ENCODE peak calls at places on chromosomes 2 and 18, in four cellular contexts. One of them, this sample, is unnamed.

GRCh38 chr2:45435316-45435715 is 175.8 kb downstream of the SRBD1 start:
- DNase-seq in GM10248: no peak
- DNase-seq in A549: peak; percentile 52
- DNase-seq in cardiac fibroblast: peak; percentile 34
- DNase-seq in this sample: no peak

GRCh38 chr2:37263839-37264238 is 32.4 kb downstream of the NDUFAF7 start:
- DNase-seq in GM10248: no peak
- DNase-seq in A549: no peak
- DNase-seq in cardiac fibroblast: no peak
- DNase-seq in this sample: no peak

GRCh38 chr2:54956392-54956722 is 93.9 kb downstream of the RTN4 start:
- DNase-seq in GM10248: no peak
- DNase-seq in A549: no peak
- DNase-seq in cardiac fibroblast: no peak
- DNase-seq in this sample: no peak

GRCh38 chr2:189222440-189222839 is 42.9 kb upstream of the COL5A2 start:
- DNase-seq in GM10248: no peak
- DNase-seq in A549: peak; percentile 90
- DNase-seq in cardiac fibroblast: peak; percentile 73
- DNase-seq in this sample: no peak

GRCh38 chr18:48050176-48050575 is 119.7 kb upstream of the SMAD2 start:
- DNase-seq in GM10248: no peak
- DNase-seq in A549: no peak
- DNase-seq in cardiac fibroblast: no peak
- DNase-seq in this sample: no peak

GRCh38 chr2:54750040-54750439 is 26.6 kb downstream of the EML6 start:
- DNase-seq in GM10248: no peak
- DNase-seq in A549: no peak
- DNase-seq in cardiac fibroblast: no peak
- DNase-seq in this sample: no peak

GRCh38 chr2:158969717-158970521 is 1.5 kb downstream of the TANC1 start:
- DNase-seq in GM10248: no peak
- DNase-seq in A549: peak; percentile 30
- DNase-seq in cardiac fibroblast: peak; percentile 46
- DNase-seq in this sample: peak; percentile 26

GRCh38 chr2:231190531-231191197 is 7.8 kb upstream of the ARMC9 start:
- DNase-seq in GM10248: no peak
- DNase-seq in A549: no peak
- DNase-seq in cardiac fibroblast: peak; percentile 71
- DNase-seq in this sample: no peak

GRCh38 chr2:70688427-70688826 is 79.6 kb downstream of the ADD2 start:
- DNase-seq in GM10248: no peak
- DNase-seq in A549: no peak
- DNase-seq in cardiac fibroblast: no peak
- DNase-seq in this sample: no peak

GRCh38 chr18:79933765-79934164 is 17.7 kb downstream of the SLC66A2 start:
- DNase-seq in GM10248: no peak
- DNase-seq in A549: no peak
- DNase-seq in cardiac fibroblast: peak; percentile 52
- DNase-seq in this sample: no peak

GRCh38 chr2:100173907-100174525 is 31.6 kb upstream of the AFF3 start:
- DNase-seq in GM10248: no peak
- DNase-seq in A549: no peak
- DNase-seq in cardiac fibroblast: no peak
- DNase-seq in this sample: no peak

GRCh38 chr18:21735452-21736015 is 5.1 kb upstream of the MIB1 start:
- DNase-seq in GM10248: no peak
- DNase-seq in A549: no peak
- DNase-seq in cardiac fibroblast: peak; percentile 58
- DNase-seq in this sample: no peak

GRCh38 chr2:207881902-207882301 is 112.2 kb upstream of the FZD5 start:
- DNase-seq in GM10248: no peak
- DNase-seq in A549: no peak
- DNase-seq in cardiac fibroblast: peak; percentile 45
- DNase-seq in this sample: no peak

GRCh38 chr2:68357608-68358337 is 7.3 kb upstream of the PLEK start:
- DNase-seq in GM10248: peak; percentile 60
- DNase-seq in A549: peak; percentile 67
- DNase-seq in cardiac fibroblast: peak; percentile 75
- DNase-seq in this sample: no peak

GRCh38 chr2:204480262-204480661 is 65.0 kb upstream of the PARD3B start:
- DNase-seq in GM10248: no peak
- DNase-seq in A549: no peak
- DNase-seq in cardiac fibroblast: no peak
- DNase-seq in this sample: no peak

GRCh38 chr2:58405341-58405740 is 164.2 kb upstream of the FANCL start:
- DNase-seq in GM10248: no peak
- DNase-seq in A549: no peak
- DNase-seq in cardiac fibroblast: no peak
- DNase-seq in this sample: no peak

GRCh38 chr2:61177727-61178549 is 15.9 kb downstream of the C2orf74 start:
- DNase-seq in GM10248: peak; percentile 34
- DNase-seq in A549: peak; percentile 27
- DNase-seq in cardiac fibroblast: peak; percentile 44
- DNase-seq in this sample: peak; percentile 68

GRCh38 chr2:126766295-126766694 is 110.3 kb downstream of the GYPC start:
- DNase-seq in GM10248: no peak
- DNase-seq in A549: no peak
- DNase-seq in cardiac fibroblast: no peak
- DNase-seq in this sample: no peak

GRCh38 chr2:88738271-88738670 is 46.8 kb downstream of the RPIA start:
- DNase-seq in GM10248: no peak
- DNase-seq in A549: no peak
- DNase-seq in cardiac fibroblast: peak; percentile 56
- DNase-seq in this sample: no peak

GRCh38 chr2:143700865-143701264 is 571.6 kb downstream of the ARHGAP15 start:
- DNase-seq in GM10248: no peak
- DNase-seq in A549: no peak
- DNase-seq in cardiac fibroblast: peak; percentile 30
- DNase-seq in this sample: no peak

GRCh38 chr2:76197842-76198448 is 487.2 kb upstream of the GCFC2 start:
- DNase-seq in GM10248: peak; percentile 11
- DNase-seq in A549: peak; percentile 79
- DNase-seq in cardiac fibroblast: peak; percentile 76
- DNase-seq in this sample: peak; percentile 15

GRCh38 chr2:199462167-199462976 is 4.6 kb upstream of the SATB2 start:
- DNase-seq in GM10248: no peak
- DNase-seq in A549: no peak
- DNase-seq in cardiac fibroblast: no peak
- DNase-seq in this sample: no peak

GRCh38 chr2:183614797-183615429 is 490.7 kb downstream of the NUP35 start:
- DNase-seq in GM10248: no peak
- DNase-seq in A549: no peak
- DNase-seq in cardiac fibroblast: no peak
- DNase-seq in this sample: no peak

GRCh38 chr2:31384351-31384750 is 30.2 kb downstream of the XDH start:
- DNase-seq in GM10248: no peak
- DNase-seq in A549: peak; percentile 89
- DNase-seq in cardiac fibroblast: peak; percentile 82
- DNase-seq in this sample: no peak

GRCh38 chr2:136000502-136000901 is 15.1 kb upstream of the DARS1 start:
- DNase-seq in GM10248: peak; percentile 35
- DNase-seq in A549: no peak
- DNase-seq in cardiac fibroblast: no peak
- DNase-seq in this sample: no peak

GRCh38 chr18:666177-666576 is 8.7 kb downstream of the TYMS start:
- DNase-seq in GM10248: no peak
- DNase-seq in A549: no peak
- DNase-seq in cardiac fibroblast: no peak
- DNase-seq in this sample: no peak

GRCh38 chr2:214904634-214905033 is 95.2 kb upstream of the BARD1 start:
- DNase-seq in GM10248: no peak
- DNase-seq in A549: no peak
- DNase-seq in cardiac fibroblast: no peak
- DNase-seq in this sample: no peak

GRCh38 chr2:237324446-237325236 is 89.3 kb downstream of the COL6A3 start:
- DNase-seq in GM10248: no peak
- DNase-seq in A549: no peak
- DNase-seq in cardiac fibroblast: peak; percentile 74
- DNase-seq in this sample: no peak

GRCh38 chr2:37156857-37157714 is at the start of gene EIF2AK2:
- DNase-seq in GM10248: peak; percentile 97
- DNase-seq in A549: peak; percentile 89
- DNase-seq in cardiac fibroblast: peak; percentile 90
- DNase-seq in this sample: peak; percentile 86

GRCh38 chr2:70670202-70670601 is 97.8 kb downstream of the ADD2 start:
- DNase-seq in GM10248: no peak
- DNase-seq in A549: no peak
- DNase-seq in cardiac fibroblast: no peak
- DNase-seq in this sample: no peak

GRCh38 chr2:100520224-100520623 is 42.6 kb upstream of the PDCL3 start:
- DNase-seq in GM10248: no peak
- DNase-seq in A549: no peak
- DNase-seq in cardiac fibroblast: no peak
- DNase-seq in this sample: no peak

GRCh38 chr18:26536032-26536431 is 12.3 kb downstream of the KCTD1 start:
- DNase-seq in GM10248: no peak
- DNase-seq in A549: no peak
- DNase-seq in cardiac fibroblast: no peak
- DNase-seq in this sample: no peak

DNA sequence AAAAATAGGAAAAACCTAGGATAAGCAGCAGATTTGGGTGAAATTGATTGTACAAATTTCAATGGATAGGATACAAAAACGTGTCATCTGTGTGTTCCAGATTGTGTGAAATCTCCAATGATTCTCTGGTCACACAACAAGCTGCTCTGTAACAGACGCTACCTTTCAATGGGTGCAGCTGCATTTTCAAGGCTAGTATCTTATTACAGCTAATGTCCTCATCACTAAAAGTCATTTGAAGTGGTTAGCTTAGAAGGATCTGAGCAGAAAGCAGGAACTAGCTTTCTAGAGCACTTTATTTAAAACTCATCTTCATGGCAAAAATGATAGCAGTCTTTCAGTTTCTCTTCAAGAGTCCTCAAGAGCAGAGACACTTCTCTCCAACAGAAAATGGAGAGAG is 364.6 kb downstream of the LRP1B start:
- DNase-seq in GM10248: no peak
- DNase-seq in A549: no peak
- DNase-seq in cardiac fibroblast: no peak
- DNase-seq in this sample: no peak
- TF ChIP-seq CTCF in GM10248: no peak
- TF ChIP-seq CTCF in A549: no peak
- TF ChIP-seq CTCF in cardiac fibroblast: no peak
- TF ChIP-seq CTCF in this sample: no peak

GRCh38 chr18:33495278-33495677 is 54.8 kb upstream of the CCDC178 start:
- DNase-seq in GM10248: no peak
- DNase-seq in A549: peak; percentile 16
- DNase-seq in cardiac fibroblast: peak; percentile 63
- DNase-seq in this sample: no peak
- TF ChIP-seq CTCF in GM10248: peak; percentile 16
- TF ChIP-seq CTCF in A549: no peak
- TF ChIP-seq CTCF in cardiac fibroblast: peak; percentile 40
- TF ChIP-seq CTCF in this sample: peak; percentile 54

GRCh38 chr2:28870146-28870891 is at the start of gene TRMT61B:
- DNase-seq in GM10248: peak; percentile 98
- DNase-seq in A549: peak; percentile 98
- DNase-seq in cardiac fibroblast: peak; percentile 95
- DNase-seq in this sample: peak; percentile 99

GRCh38 chr2:28868611-28869010 is 1.5 kb downstream of the TRMT61B start:
- DNase-seq in GM10248: no peak
- DNase-seq in A549: no peak
- DNase-seq in cardiac fibroblast: no peak
- DNase-seq in this sample: no peak

GRCh38 chr2:28869494-28870145 is 489 bp downstream of the TRMT61B start:
- DNase-seq in GM10248: peak; percentile 28
- DNase-seq in A549: no peak
- DNase-seq in cardiac fibroblast: no peak
- DNase-seq in this sample: no peak

DNA sequence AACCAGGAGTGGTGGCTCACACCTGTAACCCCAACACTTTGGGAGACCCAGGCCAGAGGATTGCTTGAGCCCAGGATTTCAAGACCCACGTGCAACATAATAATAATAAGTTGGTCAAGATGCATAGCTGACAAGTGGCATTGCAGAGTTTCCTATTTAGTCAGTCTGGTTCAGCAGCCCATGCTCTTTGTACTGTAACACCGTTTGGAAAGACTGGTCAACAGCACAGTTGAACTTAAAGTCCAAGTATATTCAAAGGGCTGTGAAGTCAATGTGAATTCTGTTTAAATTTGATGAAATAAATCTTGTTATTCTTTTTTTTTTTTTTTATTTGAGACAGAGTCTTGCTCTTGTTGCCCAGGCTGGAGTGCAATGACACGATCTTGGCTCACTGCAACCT is 1.5 kb upstream of the TRMT61B start:
- DNase-seq in GM10248: no peak
- DNase-seq in A549: no peak
- DNase-seq in cardiac fibroblast: no peak
- DNase-seq in this sample: no peak
- TF ChIP-seq CTCF in GM10248: no peak
- TF ChIP-seq CTCF in A549: no peak
- TF ChIP-seq CTCF in cardiac fibroblast: no peak
- TF ChIP-seq CTCF in this sample: no peak

DNA sequence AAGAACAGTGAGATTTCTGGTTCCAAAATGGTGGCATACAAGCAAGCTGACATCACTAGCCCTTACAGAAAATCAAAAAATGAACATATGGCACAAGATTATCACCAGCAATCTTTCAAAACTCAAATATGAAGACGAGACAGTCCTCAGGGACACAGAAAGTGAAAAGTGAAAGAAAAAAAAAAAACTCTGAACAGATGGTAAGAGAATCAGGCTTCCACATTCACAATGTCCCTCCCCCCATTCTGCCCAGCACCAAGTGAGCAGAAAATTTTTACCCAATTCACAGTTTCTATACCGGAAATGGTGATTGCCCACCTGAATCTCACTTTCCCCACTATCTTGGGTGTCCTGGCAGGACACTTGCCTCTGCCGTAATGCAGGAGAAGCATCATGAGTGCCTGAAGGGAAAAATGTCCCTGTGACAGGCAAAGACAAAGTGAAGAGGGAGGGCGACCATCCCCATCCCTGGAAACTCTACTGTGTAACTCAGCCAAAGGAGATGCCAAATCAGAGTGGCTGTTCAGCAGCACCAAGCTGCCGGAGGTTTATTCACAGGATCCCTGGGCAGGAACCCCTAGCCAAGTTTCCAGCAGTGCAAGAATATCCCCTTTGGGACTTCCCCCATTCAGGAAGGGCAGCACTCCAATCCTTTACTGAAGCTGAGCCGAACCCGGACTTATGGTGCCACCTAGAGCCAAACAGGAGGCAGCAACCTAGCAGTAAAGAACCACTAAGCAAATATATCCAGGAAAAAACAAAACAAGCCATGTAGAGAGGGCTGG is 312.2 kb downstream of the LRATD1 start:
- DNase-seq in GM10248: no peak
- DNase-seq in A549: peak; percentile 50
- DNase-seq in cardiac fibroblast: no peak
- DNase-seq in this sample: no peak
- TF ChIP-seq CTCF in GM10248: peak; percentile 5
- TF ChIP-seq CTCF in A549: no peak
- TF ChIP-seq CTCF in cardiac fibroblast: peak; percentile 36
- TF ChIP-seq CTCF in this sample: peak; percentile 45